ENCODE peak calls at places on chromosomes 7 and 10, in eight cellular contexts. L is GM23338, F is fibroblast of lung, J is OCI-LY7, G is PC-3, I is neural progenitor cell, V is mesendoderm, P is astrocyte. O is an unnamed sample. For H3K36me3 and H3K4me1, the result is how much of the 10 kb centered on the place peaks cover.

GRCh38 chr10:102123223-102123622 is 3.1 kb upstream of the LDB1 start:
- DNase-seq in F (no peak), P (no peak), J (no peak), L (no peak), G (no peak), V (no peak), I (no peak), O (peak)

GRCh38 chr7:40551685-40552576 is 417.1 kb downstream of the SUGCT start:
- DNase-seq in I (no peak), G (peak), P (peak), L (no peak), J (no peak), F (peak), V (peak), O (peak)

GRCh38 chr7:12638851-12639467 is 48.5 kb upstream of the ARL4A start:
- DNase-seq in F (peak), L (peak), P (peak), J (peak), I (peak), V (peak), G (peak), O (no peak)

GRCh38 chr7:128688492-128688891 is 16.4 kb downstream of the GARIN1A start:
- DNase-seq in L (no peak), V (no peak), I (no peak), P (no peak), G (no peak), F (no peak), J (no peak), O (no peak)

GRCh38 chr10:6607778-6608177 is 27.7 kb upstream of the PRKCQ start:
- DNase-seq in V (no peak), L (no peak), J (no peak), F (no peak), I (no peak), G (no peak), P (no peak), O (no peak)

GRCh38 chr10:101828734-101829551 is 10.7 kb upstream of the OGA start:
- DNase-seq in G (no peak), J (no peak), F (no peak), P (no peak), L (peak), V (no peak), I (no peak), O (peak)

GRCh38 chr7:126727930-126728331 is 524.8 kb downstream of the GRM8 start:
- DNase-seq in P (peak), G (peak), L (no peak), V (peak), I (no peak), F (no peak), J (no peak), O (no peak)

GRCh38 chr7:100563809-100564400 is 9.8 kb downstream of the SAP25 start:
- DNase-seq in L (peak), J (peak), I (peak), F (peak), V (peak), P (no peak), G (peak), O (peak)

GRCh38 chr10:95260397-95260881 is 30.4 kb downstream of the PDLIM1 start:
- DNase-seq in J (no peak), F (peak), I (no peak), V (peak), G (peak), L (no peak), P (peak), O (peak)

GRCh38 chr10:63935705-63936104 is 414.5 kb downstream of the REEP3 start:
- DNase-seq in J (peak), F (no peak), P (no peak), G (peak), I (no peak), L (peak), V (no peak), O (no peak)

GRCh38 chr10:98374176-98374969 is 40.6 kb downstream of the PYROXD2 start:
- DNase-seq in G (peak), F (peak), V (peak), P (peak), L (no peak), I (no peak), J (no peak), O (peak)

GRCh38 chr7:13327669-13328068 is 640.2 kb downstream of the ARL4A start:
- DNase-seq in V (no peak), F (peak), I (no peak), J (no peak), G (peak), L (no peak), P (peak), O (no peak)

GRCh38 chr7:31776616-31777015 is 89.6 kb downstream of the PPP1R17 start:
- DNase-seq in P (peak), V (peak), J (no peak), G (peak), L (no peak), I (peak), F (peak), O (peak)

GRCh38 chr10:77297370-77297692 is 340.3 kb downstream of the KCNMA1 start:
- DNase-seq in J (no peak), I (no peak), L (no peak), P (peak), F (peak), G (peak), V (no peak), O (peak)

GRCh38 chr10:329361-330099 is 194.3 kb downstream of the ZMYND11 start:
- DNase-seq in P (peak), G (peak), V (peak), I (peak), F (peak), J (peak), L (peak), O (peak)

GRCh38 chr10:90481326-90481923 is 376.4 kb downstream of the HTR7 start:
- DNase-seq in G (peak), L (no peak), J (no peak), P (no peak), V (no peak), I (no peak), F (no peak), O (no peak)

GRCh38 chr10:90484518-90484917 is 373.3 kb downstream of the HTR7 start:
- DNase-seq in V (peak), P (no peak), J (no peak), L (no peak), I (peak), G (peak), F (no peak), O (no peak)

GRCh38 chr10:90480466-90480865 is 377.4 kb downstream of the HTR7 start:
- DNase-seq in J (no peak), P (no peak), G (no peak), I (no peak), V (no peak), L (no peak), F (no peak), O (no peak)
- H3K4me2 ChIP-seq in J (no peak), P (no peak), G (no peak), I (no peak), V (no peak), L (no peak), F (no peak), O (no peak)

GRCh38 chr7:76343931-76344321 is 14.9 kb downstream of the YWHAG start:
- DNase-seq in J (no peak), L (no peak), G (no peak), V (no peak), P (no peak), F (no peak), I (no peak), O (no peak)

GRCh38 chr7:76342222-76342621 is 16.6 kb downstream of the YWHAG start:
- DNase-seq in I (no peak), G (no peak), P (no peak), J (no peak), L (no peak), F (no peak), V (no peak), O (no peak)

GRCh38 chr7:76340617-76341131 is 18.1 kb downstream of the YWHAG start:
- DNase-seq in J (no peak), L (no peak), G (no peak), P (peak), I (no peak), V (no peak), F (peak), O (peak)

GRCh38 chr7:76346097-76346496 is 12.7 kb downstream of the YWHAG start:
- DNase-seq in V (no peak), P (no peak), G (no peak), J (no peak), I (no peak), L (no peak), F (no peak), O (no peak)

GRCh38 chr7:76343294-76343930 is 15.4 kb downstream of the YWHAG start:
- DNase-seq in L (no peak), F (no peak), G (peak), I (no peak), P (no peak), V (no peak), J (no peak), O (no peak)
- H3K36me3 ChIP-seq in L (half or more), F (under half), G (half or more), I (under half), P (half or more), V (under half), J (half or more), O (half or more)

DNA sequence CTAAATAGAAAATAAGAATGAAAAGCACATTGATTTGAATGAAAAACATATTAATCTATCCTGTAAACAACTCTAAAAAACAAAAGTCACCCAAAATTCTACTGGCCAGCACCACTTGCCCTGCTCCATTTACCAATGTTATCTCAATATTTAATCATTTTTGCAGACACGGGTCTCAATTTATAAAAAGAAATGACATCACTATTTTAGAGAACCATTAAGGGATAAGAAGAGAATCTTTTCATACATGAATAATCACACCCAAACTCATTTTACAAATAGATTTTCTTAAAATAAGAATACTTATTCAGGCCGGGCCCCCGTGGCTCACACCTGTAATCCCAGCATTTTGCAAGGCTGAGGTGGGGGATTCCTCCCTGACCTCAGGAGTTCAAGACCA is 3.9 kb downstream of the SAR1A start:
- DNase-seq in F (no peak), J (no peak), V (no peak), P (no peak), G (no peak), L (no peak), I (no peak), O (no peak)
- H3K4me1 ChIP-seq in F (under half), J (under half), V (under half), P (under half), G (under half), L (under half), I (under half), O (under half)

GRCh38 chr10:49300140-49300974 is 1.4 kb downstream of the C10orf71 start:
- DNase-seq in F (peak), G (no peak), V (no peak), P (no peak), J (peak), I (no peak), L (no peak), O (no peak)
- H3K4me2 ChIP-seq in F (no peak), G (no peak), V (no peak), P (no peak), J (peak), I (no peak), L (no peak), O (no peak)

GRCh38 chr10:128111686-128112085 is 14.5 kb downstream of the MKI67 start:
- DNase-seq in I (no peak), P (no peak), V (no peak), L (no peak), F (no peak), G (no peak), J (no peak), O (no peak)

GRCh38 chr10:128116187-128116586 is 10.0 kb downstream of the MKI67 start:
- DNase-seq in I (no peak), G (no peak), F (no peak), V (no peak), L (no peak), J (no peak), P (no peak), O (no peak)

GRCh38 chr10:128115356-128115755 is 10.9 kb downstream of the MKI67 start:
- DNase-seq in L (no peak), V (no peak), P (no peak), J (no peak), I (no peak), G (no peak), F (no peak), O (no peak)

GRCh38 chr10:128110339-128110738 is 15.9 kb downstream of the MKI67 start:
- DNase-seq in V (no peak), P (no peak), G (no peak), F (no peak), J (no peak), L (no peak), I (no peak), O (no peak)

DNA sequence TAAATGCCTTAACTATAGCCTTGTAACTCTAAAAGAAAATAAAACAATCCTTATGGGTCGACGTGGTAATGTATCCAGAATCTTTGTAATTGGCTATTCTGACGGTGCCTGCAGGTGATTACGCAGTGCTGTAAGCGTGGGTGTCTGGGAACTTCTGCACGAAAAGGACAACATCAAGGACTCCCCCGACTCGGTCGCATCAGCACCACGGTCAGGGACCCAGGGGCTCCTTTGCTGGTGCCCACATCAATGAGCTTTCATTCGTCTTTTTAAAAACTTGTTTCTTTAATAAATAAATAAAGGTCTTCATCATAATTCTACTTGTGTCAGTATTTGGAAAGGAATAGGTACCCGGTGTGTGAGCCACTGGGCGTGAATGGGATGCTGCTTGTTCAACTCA is 13.2 kb downstream of the MKI67 start:
- DNase-seq in G (no peak), I (no peak), P (no peak), F (no peak), J (no peak), L (no peak), V (no peak), O (no peak)
- H3K36me3 ChIP-seq in G (half or more), I (under half), P (half or more), F (under half), J (half or more), L (half or more), V (under half), O (half or more)

GRCh38 chr10:117342638-117343037 is 32.6 kb downstream of the PDZD8 start:
- DNase-seq in F (peak), G (peak), L (no peak), J (no peak), I (no peak), P (peak), V (no peak), O (peak)

GRCh38 chr10:117341061-117341460 is 34.2 kb downstream of the PDZD8 start:
- DNase-seq in G (no peak), L (no peak), V (no peak), P (no peak), J (no peak), I (no peak), F (no peak), O (no peak)

GRCh38 chr10:117348236-117348635 is 27.0 kb downstream of the PDZD8 start:
- DNase-seq in P (no peak), F (no peak), G (no peak), I (no peak), J (no peak), L (no peak), V (no peak), O (no peak)

GRCh38 chr10:117346574-117346973 is 28.7 kb downstream of the PDZD8 start:
- DNase-seq in F (no peak), J (no peak), P (no peak), G (no peak), I (peak), L (peak), V (peak), O (no peak)

DNA sequence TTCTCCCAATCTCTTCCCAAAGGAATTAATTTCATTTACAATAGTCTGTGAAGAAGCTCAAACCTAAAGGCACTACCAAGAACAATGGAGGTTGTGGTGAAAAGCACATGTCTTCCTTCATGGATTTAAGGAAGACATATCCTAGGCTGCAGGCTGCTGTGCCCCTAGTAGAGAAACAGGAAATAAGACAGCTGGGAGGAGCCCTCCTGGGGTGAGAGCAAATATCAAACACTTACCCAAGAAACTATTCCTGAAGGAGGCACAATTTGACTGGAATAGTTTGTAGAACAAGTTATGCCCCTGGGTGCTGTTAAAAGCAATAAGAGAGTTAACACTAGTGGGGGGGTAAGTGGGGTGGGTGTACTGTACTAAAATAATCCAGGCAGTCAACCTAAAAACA is 30.1 kb downstream of the PDZD8 start:
- DNase-seq in P (no peak), G (no peak), F (peak), I (no peak), L (peak), V (peak), J (no peak), O (no peak)
- H3K4me1 ChIP-seq in P (under half), G (under half), F (under half), I (under half), L (half or more), V (under half), J (under half), O (under half)

GRCh38 chr7:34850681-34851080 is 186.6 kb downstream of the DPY19L1 start:
- DNase-seq in V (peak), F (peak), L (no peak), J (no peak), P (no peak), G (no peak), I (no peak), O (no peak)
- H3K4me2 ChIP-seq in V (no peak), F (no peak), L (no peak), J (no peak), P (no peak), G (no peak), I (no peak), O (no peak)

DNA sequence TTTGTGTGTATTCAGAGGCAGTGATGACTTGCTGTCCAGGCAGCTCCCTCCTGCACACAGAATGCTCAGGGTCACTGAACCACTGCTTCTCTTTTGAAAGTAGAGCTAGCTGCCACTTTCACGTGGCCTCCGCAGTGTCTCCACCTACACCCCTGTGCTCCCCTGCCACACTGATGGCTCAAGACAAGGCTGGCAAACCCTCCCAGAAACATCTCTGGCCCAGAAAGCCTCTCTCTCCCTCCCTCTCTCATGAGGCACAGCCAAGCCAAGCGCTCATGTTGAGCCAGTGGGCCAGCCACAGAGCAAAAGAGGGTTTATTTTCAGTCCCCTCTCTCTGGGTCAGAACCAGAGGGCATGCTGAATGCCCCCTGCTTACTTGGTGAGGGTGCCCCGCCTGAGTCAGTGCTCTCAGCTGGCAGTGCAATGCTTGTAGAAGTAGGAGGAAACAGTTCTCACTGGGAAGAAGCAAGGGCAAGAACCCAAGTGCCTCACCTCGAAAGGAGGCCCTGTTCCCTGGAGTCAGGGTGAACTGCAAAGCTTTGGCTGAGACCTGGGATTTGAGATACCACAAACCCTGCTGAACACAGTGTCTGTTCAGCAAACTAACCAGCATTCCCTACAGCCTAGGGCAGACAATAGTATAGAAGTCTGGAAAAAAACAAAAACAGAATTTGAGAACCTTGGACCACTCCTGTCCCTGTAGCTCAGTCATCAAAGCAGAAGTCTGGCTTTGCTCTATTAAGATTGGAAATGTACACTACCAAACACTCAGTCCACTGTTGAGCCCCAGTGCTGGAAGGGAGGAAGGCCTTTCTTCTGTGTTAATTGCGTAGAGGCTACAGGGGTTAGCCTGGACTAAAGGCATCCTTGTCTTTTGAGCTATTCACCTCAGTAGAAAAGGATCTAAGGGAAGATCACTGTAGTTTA is 15.8 kb downstream of the SCD start:
- DNase-seq in L (no peak), V (no peak), F (no peak), G (no peak), P (peak), I (no peak), J (no peak), O (peak)
- H3K36me3 ChIP-seq in L (under half), V (under half), F (under half), G (under half), P (under half), I (under half), J (half or more), O (under half)

GRCh38 chr10:99976886-99977391 is 32.8 kb downstream of the DNMBP start:
- DNase-seq in I (no peak), L (no peak), G (peak), J (no peak), P (peak), F (peak), V (peak), O (peak)

GRCh38 chr10:99975942-99976809 is 33.6 kb downstream of the DNMBP start:
- DNase-seq in L (no peak), G (no peak), F (peak), V (no peak), P (peak), I (no peak), J (no peak), O (no peak)

GRCh38 chr10:99981581-99982199 is 28.1 kb downstream of the DNMBP start:
- DNase-seq in G (no peak), F (no peak), P (no peak), I (no peak), V (no peak), J (no peak), L (no peak), O (no peak)

GRCh38 chr10:99977916-99978315 is 31.8 kb downstream of the DNMBP start:
- DNase-seq in L (peak), F (no peak), V (peak), I (peak), J (no peak), P (peak), G (no peak), O (no peak)

DNA sequence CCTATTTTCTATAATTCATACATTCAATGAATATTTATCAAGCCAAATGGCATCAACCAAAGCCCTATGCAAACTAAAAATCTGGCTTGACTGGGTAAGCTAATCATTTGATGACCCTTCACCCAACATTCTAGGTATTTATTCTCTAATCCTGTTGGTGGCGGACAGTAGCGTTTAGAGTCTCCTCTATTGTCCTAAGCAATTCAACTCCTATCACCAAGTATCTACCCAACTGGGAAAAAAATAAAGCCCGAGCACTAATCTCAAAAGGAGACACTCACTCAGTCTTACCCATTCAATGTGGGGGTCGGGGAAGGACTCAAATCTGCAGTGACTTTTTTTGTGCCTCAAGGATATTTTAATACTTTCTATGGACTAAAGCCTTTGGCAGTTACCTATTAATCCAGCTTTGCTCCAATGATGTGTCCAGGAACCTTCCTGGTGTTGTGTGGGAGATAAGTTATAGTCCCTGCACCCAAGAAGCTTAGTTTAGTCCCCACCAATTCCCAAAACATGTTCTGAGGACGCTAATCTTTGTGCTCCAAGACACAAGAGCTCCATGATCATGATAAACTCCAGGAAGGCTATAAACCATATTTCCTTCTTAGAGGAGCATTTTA is 30.6 kb downstream of the DNMBP start:
- DNase-seq in P (no peak), I (peak), G (no peak), V (peak), L (no peak), J (no peak), F (no peak), O (no peak)
- H3K4me1 ChIP-seq in P (under half), I (under half), G (under half), V (under half), L (under half), J (half or more), F (under half), O (under half)